ENCODE peak calls at places on chromosomes 12 and 14, in seven cellular contexts. O, F, Y, I, L, S and U are unnamed samples.

GRCh38 chr12:111171832-111172231 is 197.1 kb downstream of the PHETA1 start:
- DNase-seq in O (no peak), F (no peak), Y (no peak), I (no peak), L (no peak), S (no peak), U (no peak)

GRCh38 chr12:70831538-70831937 is 89.0 kb downstream of the PTPRR start:
- DNase-seq in O (no peak), F (no peak), Y (peak), I (no peak), L (no peak), S (no peak), U (no peak)

GRCh38 chr12:50087995-50088394 is 2.9 kb downstream of the SMARCD1 start:
- DNase-seq in O (no peak), F (no peak), Y (peak), I (no peak), L (peak), S (no peak), U (no peak)

GRCh38 chr14:32702571-32702970 is 236.1 kb upstream of the NPAS3 start:
- DNase-seq in O (no peak), F (no peak), Y (peak), I (no peak), L (no peak), S (no peak), U (no peak)

GRCh38 chr12:107494331-107494730 is 191.3 kb upstream of the PWP1 start:
- DNase-seq in O (no peak), F (no peak), Y (no peak), I (no peak), L (no peak), S (no peak), U (no peak)

GRCh38 chr14:100033347-100034052 is 31.7 kb upstream of the EVL start:
- DNase-seq in O (no peak), F (no peak), Y (no peak), I (no peak), L (no peak), S (no peak), U (no peak)

GRCh38 chr14:75254901-75255300 is 23.7 kb upstream of the FOS start:
- DNase-seq in O (no peak), F (no peak), Y (peak), I (no peak), L (no peak), S (no peak), U (no peak)

GRCh38 chr12:93476555-93476954 is 9.2 kb downstream of the MRPL42 start:
- DNase-seq in O (no peak), F (no peak), Y (no peak), I (no peak), L (no peak), S (no peak), U (no peak)

GRCh38 chr14:23567186-23568020 is at the start of gene AP1G2:
- DNase-seq in O (peak), F (peak), Y (peak), I (no peak), L (peak), S (no peak), U (no peak)

GRCh38 chr12:51972849-51973273 is 21.4 kb downstream of the ACVR1B start:
- DNase-seq in O (peak), F (peak), Y (peak), I (no peak), L (no peak), S (no peak), U (peak)

GRCh38 chr12:114241973-114242434 is 163.9 kb downstream of the TBX5 start:
- DNase-seq in O (no peak), F (no peak), Y (no peak), I (no peak), L (no peak), S (no peak), U (no peak)

GRCh38 chr12:51874486-51874885 is 13.4 kb upstream of the ANKRD33 start:
- DNase-seq in O (no peak), F (no peak), Y (no peak), I (no peak), L (no peak), S (no peak), U (no peak)

GRCh38 chr12:12598864-12599263 is 12.8 kb upstream of the CREBL2 start:
- DNase-seq in O (no peak), F (no peak), Y (no peak), I (no peak), L (no peak), S (no peak), U (no peak)

GRCh38 chr14:22520235-22520634 is 68.8 kb downstream of the DAD1 start:
- DNase-seq in O (peak), F (no peak), Y (peak), I (no peak), L (peak), S (peak), U (peak)

GRCh38 chr14:94051115-94051514 is 25.0 kb downstream of the OTUB2 start:
- DNase-seq in O (peak), F (no peak), Y (peak), I (peak), L (peak), S (peak), U (no peak)

GRCh38 chr14:87529081-87529480 is 463.9 kb downstream of the GALC start:
- DNase-seq in O (no peak), F (no peak), Y (no peak), I (no peak), L (no peak), S (no peak), U (no peak)

GRCh38 chr12:13127476-13127875 is 24.0 kb upstream of the GSG1 start:
- DNase-seq in O (no peak), F (no peak), Y (no peak), I (no peak), L (no peak), S (no peak), U (no peak)

GRCh38 chr12:56437430-56438176 is 11.6 kb downstream of the TIMELESS start:
- DNase-seq in O (no peak), F (no peak), Y (no peak), I (no peak), L (no peak), S (no peak), U (no peak)

GRCh38 chr12:110917467-110917866 is 2.9 kb downstream of the MYL2 start:
- DNase-seq in O (no peak), F (no peak), Y (peak), I (no peak), L (peak), S (no peak), U (no peak)

GRCh38 chr14:30355431-30355913 is 203.5 kb upstream of the G2E3 start:
- DNase-seq in O (no peak), F (no peak), Y (no peak), I (no peak), L (no peak), S (no peak), U (peak)

GRCh38 chr12:51773145-51773869 is 75.2 kb downstream of the FIGNL2 start:
- DNase-seq in O (peak), F (no peak), Y (peak), I (peak), L (peak), S (peak), U (no peak)

GRCh38 chr12:10968765-10969456 is 17.8 kb downstream of the TAS2R50 start:
- DNase-seq in O (peak), F (no peak), Y (peak), I (no peak), L (peak), S (peak), U (peak)

GRCh38 chr12:120103044-120103338 is 13.6 kb downstream of the RAB35 start:
- DNase-seq in O (no peak), F (no peak), Y (no peak), I (no peak), L (no peak), S (no peak), U (no peak)

GRCh38 chr14:100850841-100851585 is 25.1 kb downstream of the MEG3 start:
- DNase-seq in O (no peak), F (peak), Y (peak), I (no peak), L (no peak), S (no peak), U (no peak)

GRCh38 chr14:67882973-67883372 is 63.4 kb downstream of the RAD51B start:
- DNase-seq in O (no peak), F (no peak), Y (no peak), I (no peak), L (no peak), S (no peak), U (no peak)

GRCh38 chr12:98418357-98419075 is 96.9 kb upstream of the TMPO start:
- DNase-seq in O (peak), F (no peak), Y (peak), I (peak), L (peak), S (peak), U (peak)

GRCh38 chr12:97837401-97837800 is 374.8 kb downstream of the RMST start:
- DNase-seq in O (peak), F (no peak), Y (no peak), I (no peak), L (no peak), S (no peak), U (peak)